ENCODE peak calls at places on chromosomes 4 and X, in ten cellular contexts. V is fibroblast of pulmonary artery; M is endothelial cell; Y is coronary artery; Q is activated naive CD4-positive, alpha-beta T cell treated with anti-CD3 and anti-CD28 coated beads for 36 hours; E is astrocyte; C is CD8-positive, alpha-beta T cell; I is NCI-H748 treated with DMSO at 0.1 percent for 48 hours; A is ACHN; J is MG63. G is an unnamed sample.

GRCh38 chr4:1345905-1346780 is 865 bp upstream of the UVSSA start:
- DNase-seq in V (peak), M (peak), Y (peak), Q (peak), E (no peak), C (peak), I (no peak), A (peak), J (peak), G (peak)

GRCh38 chr4:138952405-138952804 is 63.2 kb upstream of the NOCT start:
- DNase-seq in V (peak), M (no peak), Y (no peak), Q (peak), E (peak), C (no peak), I (no peak), A (no peak), J (peak), G (no peak)

GRCh38 chr4:174152717-174153466 is 130.6 kb downstream of the FBXO8 start:
- DNase-seq in V (peak), M (no peak), Y (no peak), Q (no peak), E (no peak), C (no peak), I (peak), A (no peak), J (no peak), G (no peak)

GRCh38 chr4:116829187-116829586 is 256.2 kb downstream of the TRAM1L1 start:
- DNase-seq in V (no peak), M (no peak), Y (no peak), Q (no peak), E (no peak), C (no peak), I (no peak), A (no peak), J (no peak), G (no peak)

GRCh38 chr4:54651050-54651449 is 6.7 kb upstream of the KIT start:
- DNase-seq in V (no peak), M (no peak), Y (no peak), Q (no peak), E (no peak), C (no peak), I (no peak), A (no peak), J (no peak), G (no peak)

GRCh38 chrX:47169726-47170515 is 23.7 kb upstream of the UBA1 start:
- DNase-seq in V (peak), M (no peak), Y (peak), Q (no peak), E (peak), C (peak), I (no peak), A (no peak), J (peak), G (peak)

GRCh38 chr4:11535333-11535732 is 106.6 kb upstream of the HS3ST1 start:
- DNase-seq in V (no peak), M (no peak), Y (no peak), Q (no peak), E (no peak), C (no peak), I (no peak), A (no peak), J (no peak), G (no peak)

GRCh38 chr4:107600993-107601392 is 119.0 kb downstream of the PAPSS1 start:
- DNase-seq in V (no peak), M (no peak), Y (no peak), Q (no peak), E (peak), C (no peak), I (no peak), A (no peak), J (no peak), G (no peak)

GRCh38 chr4:105619193-105619931 is 66.9 kb downstream of the ARHGEF38 start:
- DNase-seq in V (peak), M (no peak), Y (no peak), Q (no peak), E (peak), C (no peak), I (peak), A (no peak), J (no peak), G (peak)

GRCh38 chr4:154416183-154416543 is 75.4 kb downstream of the DCHS2 start:
- DNase-seq in V (no peak), M (peak), Y (no peak), Q (peak), E (no peak), C (no peak), I (no peak), A (no peak), J (no peak), G (peak)

GRCh38 chr4:127069675-127070074 is 563.1 kb upstream of the INTU start:
- DNase-seq in V (no peak), M (no peak), Y (no peak), Q (no peak), E (no peak), C (no peak), I (no peak), A (no peak), J (no peak), G (no peak)

GRCh38 chrX:130082244-130083106 is 27.8 kb downstream of the ELF4 start:
- DNase-seq in V (no peak), M (no peak), Y (no peak), Q (peak), E (no peak), C (peak), I (no peak), A (no peak), J (no peak), G (peak)

GRCh38 chr4:48341776-48342558 is 638 bp downstream of the SLAIN2 start:
- DNase-seq in V (peak), M (peak), Y (peak), Q (peak), E (no peak), C (no peak), I (peak), A (peak), J (peak), G (peak)

GRCh38 chrX:43551590-43551989 is 104.5 kb upstream of the MAOA start:
- DNase-seq in V (peak), M (no peak), Y (no peak), Q (no peak), E (no peak), C (no peak), I (no peak), A (no peak), J (peak), G (no peak)

GRCh38 chrX:49308604-49309269 is 5.3 kb downstream of the GAGE10 start:
- DNase-seq in V (peak), M (no peak), Y (no peak), Q (peak), E (no peak), C (peak), I (no peak), A (no peak), J (no peak), G (no peak)

GRCh38 chr4:2925931-2926860 is 37.0 kb downstream of the NOP14 start:
- DNase-seq in V (no peak), M (no peak), Y (peak), Q (no peak), E (no peak), C (no peak), I (no peak), A (no peak), J (no peak), G (no peak)

GRCh38 chr4:101944649-101945048 is 154.1 kb downstream of the BANK1 start:
- DNase-seq in V (no peak), M (no peak), Y (no peak), Q (no peak), E (peak), C (no peak), I (no peak), A (peak), J (no peak), G (no peak)

GRCh38 chr4:71468086-71468485 is 129.3 kb downstream of the SLC4A4 start:
- DNase-seq in V (no peak), M (no peak), Y (no peak), Q (no peak), E (no peak), C (no peak), I (no peak), A (no peak), J (no peak), G (no peak)

GRCh38 chrX:56788229-56788628 is 59.2 kb downstream of the NBDY start:
- DNase-seq in V (no peak), M (no peak), Y (peak), Q (no peak), E (no peak), C (peak), I (no peak), A (no peak), J (no peak), G (no peak)

GRCh38 chr4:186761281-186761897 is 37.7 kb upstream of the FAT1 start:
- DNase-seq in V (no peak), M (no peak), Y (no peak), Q (no peak), E (no peak), C (no peak), I (no peak), A (no peak), J (peak), G (no peak)

GRCh38 chr4:139853309-139853708 is 187.7 kb downstream of the MGST2 start:
- DNase-seq in V (no peak), M (no peak), Y (no peak), Q (no peak), E (no peak), C (no peak), I (peak), A (no peak), J (no peak), G (no peak)

GRCh38 chrX:106144755-106145639 is 23.1 kb upstream of the PWWP3B start:
- DNase-seq in V (peak), M (no peak), Y (no peak), Q (no peak), E (no peak), C (no peak), I (no peak), A (no peak), J (no peak), G (peak)

GRCh38 chr4:184851200-184851541 is 25.4 kb upstream of the ACSL1 start:
- DNase-seq in V (peak), M (no peak), Y (no peak), Q (peak), E (no peak), C (no peak), I (no peak), A (no peak), J (no peak), G (peak)

GRCh38 chrX:45134303-45134702 is 66.4 kb downstream of the DIPK2B start:
- DNase-seq in V (peak), M (no peak), Y (no peak), Q (no peak), E (no peak), C (no peak), I (no peak), A (no peak), J (peak), G (no peak)

GRCh38 chr4:2934077-2934812 is 29.0 kb downstream of the NOP14 start:
- DNase-seq in V (peak), M (peak), Y (peak), Q (peak), E (peak), C (peak), I (no peak), A (peak), J (peak), G (peak)